ENCODE peak calls at places on chromosomes 4 and X, in eight cellular contexts. P is cardiac muscle cell; F is colonic mucosa; L is heart left ventricle; A is fibroblast of lung; I is CD8-positive, alpha-beta memory T cell; W is upper lobe of right lung; B is SJSA1. X is an unnamed sample.

GRCh38 chrX:151723156-151723760 is 7.4 kb downstream of the FATE1 start:
- DNase-seq in P (no peak), F (no peak), L (peak; percentile 36), A (no peak), I (no peak), W (no peak), B (no peak), X (no peak)

GRCh38 chr4:165199722-165200121 is 7.6 kb upstream of the KLHL2 start:
- DNase-seq in P (no peak), F (no peak), L (no peak), A (peak; percentile 87), I (no peak), W (no peak), B (no peak), X (peak; percentile 41)

GRCh38 chrX:130049821-130050220 is 60.5 kb downstream of the ELF4 start:
- DNase-seq in P (peak; percentile 34), F (no peak), L (no peak), A (no peak), I (no peak), W (no peak), B (no peak), X (no peak)

GRCh38 chr4:113437124-113437523 is 324.4 kb downstream of the CAMK2D start:
- DNase-seq in P (peak; percentile 53), F (no peak), L (no peak), A (no peak), I (no peak), W (no peak), B (no peak), X (no peak)

GRCh38 chrX:119871245-119871598 is 311 bp downstream of the RNF113A start:
- DNase-seq in P (no peak), F (peak; percentile 38), L (no peak), A (peak; percentile 15), I (peak; percentile 27), W (no peak), B (no peak), X (peak; percentile 8)

GRCh38 chr4:31237242-31237641 is 517.1 kb downstream of the PCDH7 start:
- DNase-seq in P (no peak), F (no peak), L (no peak), A (peak; percentile 75), I (no peak), W (no peak), B (no peak), X (no peak)

GRCh38 chr4:130747842-130748241 is 1651.9 kb downstream of the C4orf33 start:
- DNase-seq in P (peak; percentile 0), F (no peak), L (no peak), A (peak; percentile 1), I (no peak), W (no peak), B (no peak), X (no peak)

GRCh38 chr4:129900430-129900953 is 804.5 kb downstream of the C4orf33 start:
- DNase-seq in P (no peak), F (no peak), L (no peak), A (no peak), I (no peak), W (no peak), B (no peak), X (no peak)

GRCh38 chr4:78014889-78015886 is 41.9 kb upstream of the FRAS1 start:
- DNase-seq in P (no peak), F (no peak), L (no peak), A (no peak), I (no peak), W (no peak), B (no peak), X (no peak)

GRCh38 chr4:41156574-41156973 is 57.8 kb downstream of the APBB2 start:
- DNase-seq in P (peak; percentile 51), F (no peak), L (no peak), A (peak; percentile 84), I (no peak), W (no peak), B (peak; percentile 47), X (peak; percentile 64)

GRCh38 chrX:152600853-152601635 is 36.7 kb upstream of the GABRQ start:
- DNase-seq in P (no peak), F (no peak), L (no peak), A (peak; percentile 20), I (no peak), W (no peak), B (no peak), X (peak; percentile 2)

DNA sequence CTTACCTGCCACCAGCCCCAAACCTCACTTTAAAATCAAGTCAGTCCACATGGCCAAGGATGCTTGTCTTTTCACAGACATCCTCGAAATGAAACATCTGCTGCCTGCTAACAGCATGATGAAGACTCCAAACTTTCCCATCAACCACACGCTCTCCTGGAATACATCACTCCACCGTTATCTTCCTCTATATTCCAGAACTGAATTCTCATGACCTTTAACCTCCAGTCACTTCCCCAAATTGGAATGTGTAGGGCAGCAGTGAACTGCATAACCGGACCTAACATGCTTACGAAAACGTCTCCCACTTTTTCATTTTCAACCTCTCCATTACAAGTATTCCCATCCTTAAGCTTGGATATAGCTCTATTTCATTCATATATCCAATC is 30.7 kb upstream of the ZNF41 start:
- DNase-seq in P (no peak), F (no peak), L (no peak), A (peak; percentile 22), I (no peak), W (no peak), B (no peak), X (no peak)
- H3K4me3 ChIP-seq in P (peak overlapping the region; percentile 29), F (peak overlapping the region; percentile 11), L (peak overlapping the region; percentile 42), A (peak overlapping the region; percentile 40), I (peak overlapping the region; percentile 53), W (peak overlapping the region; percentile 42), B (no peak overlapping the region), X (no peak overlapping the region)

DNA sequence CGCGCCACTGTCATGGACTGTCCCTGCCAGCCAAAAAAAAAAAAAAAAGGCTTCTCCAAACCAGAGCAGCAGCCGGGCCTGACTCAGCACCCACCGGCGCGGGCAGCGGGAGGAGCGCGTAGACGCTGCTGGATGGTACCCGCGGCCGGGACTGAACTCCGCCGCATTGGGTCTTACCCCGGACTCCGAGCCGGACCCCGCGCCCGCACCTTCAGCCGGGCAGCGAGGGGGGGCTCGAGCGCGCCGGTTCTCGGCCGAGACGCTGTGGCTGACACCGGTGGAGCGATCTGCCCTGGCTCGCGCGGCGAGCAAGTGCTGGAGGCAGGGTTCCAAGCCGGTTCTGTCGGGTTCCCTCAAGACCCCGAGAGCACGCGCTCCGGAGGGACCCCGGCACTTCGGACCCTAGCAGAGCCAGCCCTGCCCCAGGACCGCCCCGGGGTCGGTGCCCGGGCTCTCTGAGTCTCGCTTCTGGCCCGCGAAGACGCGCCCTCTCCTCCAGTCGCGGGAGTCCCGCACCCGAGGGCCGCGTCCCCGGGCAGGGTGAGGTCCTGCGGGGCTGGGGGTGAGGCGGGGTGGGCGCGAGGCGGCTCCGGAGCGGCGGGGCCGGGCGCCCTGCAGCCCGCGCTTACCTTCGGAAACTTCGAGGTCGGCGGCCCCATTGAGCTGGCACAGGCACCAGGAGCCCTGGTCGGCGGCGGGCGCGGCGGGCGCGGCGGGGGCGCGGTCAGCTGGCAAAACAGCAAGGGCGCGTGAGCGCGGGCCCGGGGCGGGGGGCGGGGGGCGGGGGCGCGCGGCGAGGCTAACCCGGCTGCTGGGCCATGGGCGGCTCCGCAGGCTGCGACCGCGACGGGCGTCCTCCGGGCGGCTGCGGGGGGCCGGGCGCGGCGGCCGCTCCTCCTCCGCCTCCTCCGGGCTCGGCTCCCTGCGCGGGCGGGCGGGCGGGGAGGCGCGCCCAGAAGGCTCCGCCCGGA is 11.8 kb upstream of the MAN2B2 start:
- DNase-seq in P (peak; percentile 7), F (peak; percentile 31), L (no peak), A (peak; percentile 30), I (no peak), W (no peak), B (no peak), X (no peak)
- H3K4me3 ChIP-seq in P (peak overlapping the region; percentile 12), F (peak overlapping the region; percentile 15), L (peak overlapping the region; percentile 40), A (peak overlapping the region; percentile 40), I (no peak overlapping the region), W (peak overlapping the region; percentile 25), B (no peak overlapping the region), X (no peak overlapping the region)

GRCh38 chr4:109810580-109811387 is 4.8 kb upstream of the GAR1 start:
- DNase-seq in P (no peak), F (peak; percentile 57), L (no peak), A (no peak), I (no peak), W (no peak), B (no peak), X (no peak)
- H3K4me3 ChIP-seq in P (no peak overlapping the region), F (no peak overlapping the region), L (no peak overlapping the region), A (no peak overlapping the region), I (no peak overlapping the region), W (no peak overlapping the region), B (no peak overlapping the region), X (no peak overlapping the region)

DNA sequence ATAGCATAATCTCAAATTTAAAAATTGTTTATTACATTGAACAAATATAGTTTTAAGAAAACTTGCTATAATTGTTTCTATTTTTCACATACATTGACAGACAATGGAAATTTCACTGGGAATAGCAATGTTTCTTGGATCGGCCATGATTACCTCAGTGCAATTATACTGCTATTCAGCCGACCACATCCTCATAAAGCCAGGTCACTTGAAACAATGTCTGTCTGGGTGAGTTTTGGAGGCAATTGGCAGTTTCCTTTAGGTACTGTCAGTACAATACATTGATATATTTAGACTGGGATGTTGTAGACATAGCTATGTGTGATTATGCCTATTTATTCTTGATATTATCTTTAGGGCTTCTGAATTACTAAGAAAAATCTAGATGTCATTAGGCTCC is 89.5 kb upstream of the VEGFC start:
- DNase-seq in P (no peak), F (no peak), L (no peak), A (peak; percentile 32), I (no peak), W (no peak), B (no peak), X (no peak)
- H3K4me3 ChIP-seq in P (no peak overlapping the region), F (no peak overlapping the region), L (no peak overlapping the region), A (no peak overlapping the region), I (no peak overlapping the region), W (no peak overlapping the region), B (no peak overlapping the region), X (no peak overlapping the region)

X was measured in MG63.